ENCODE peak calls at places on chromosome 6, in ten cellular contexts. O is brain microvascular endothelial cell; H is AG04450; W is fibroblast of pulmonary artery; U is uterus; I is hepatocyte; N is gastrocnemius medialis; Y is CD8-positive, alpha-beta T cell; S is sigmoid colon; E is GM12865. M is an unnamed sample.
A peak's percentile ranks its signal among the peaks of the same experiment; 100 is the strongest.

GRCh38 chr6:33744895-33745546 is 1.7 kb downstream of the IP6K3 start:
- DNase-seq in O (no peak), H (no peak), W (no peak), U (peak; percentile 40), I (peak; percentile 73), N (no peak), Y (no peak), S (peak; percentile 94), E (no peak), M (no peak)

GRCh38 chr6:161422710-161423109 is 148.8 kb upstream of the AGPAT4 start:
- DNase-seq in O (peak; percentile 15), H (no peak), W (peak; percentile 53), U (no peak), I (no peak), N (no peak), Y (no peak), S (no peak), E (no peak), M (no peak)

GRCh38 chr6:134427721-134428120 is 109.8 kb upstream of the SGK1 start:
- DNase-seq in O (peak; percentile 9), H (no peak), W (no peak), U (no peak), I (no peak), N (no peak), Y (no peak), S (no peak), E (no peak), M (no peak)

GRCh38 chr6:126721581-126722145 is 381.7 kb downstream of the CENPW start:
- DNase-seq in O (peak; percentile 87), H (peak; percentile 70), W (peak; percentile 91), U (no peak), I (peak; percentile 14), N (no peak), Y (no peak), S (no peak), E (no peak), M (no peak)

GRCh38 chr6:33201935-33202334 is 1.3 kb downstream of the SLC39A7 start:
- DNase-seq in O (no peak), H (no peak), W (no peak), U (no peak), I (no peak), N (no peak), Y (no peak), S (no peak), E (no peak), M (no peak)

GRCh38 chr6:116990679-116991078 is 113.6 kb downstream of the RFX6 start:
- DNase-seq in O (no peak), H (no peak), W (no peak), U (no peak), I (no peak), N (no peak), Y (no peak), S (no peak), E (no peak), M (no peak)

GRCh38 chr6:75246386-75246785 is 2.8 kb upstream of the COX7A2 start:
- DNase-seq in O (no peak), H (no peak), W (no peak), U (no peak), I (no peak), N (no peak), Y (no peak), S (no peak), E (no peak), M (no peak)

GRCh38 chr6:43734294-43734665 is 35.7 kb upstream of the VEGFA start:
- DNase-seq in O (no peak), H (no peak), W (no peak), U (no peak), I (no peak), N (no peak), Y (no peak), S (no peak), E (no peak), M (no peak)

GRCh38 chr6:56370591-56371198 is 123.3 kb upstream of the COL21A1 start:
- DNase-seq in O (peak; percentile 65), H (peak; percentile 59), W (peak; percentile 99), U (peak; percentile 60), I (peak; percentile 58), N (no peak), Y (no peak), S (peak; percentile 91), E (peak; percentile 54), M (peak; percentile 45)

GRCh38 chr6:8336406-8336805 is 98.9 kb downstream of the SLC35B3 start:
- DNase-seq in O (no peak), H (no peak), W (no peak), U (no peak), I (no peak), N (no peak), Y (no peak), S (no peak), E (no peak), M (no peak)

DNA sequence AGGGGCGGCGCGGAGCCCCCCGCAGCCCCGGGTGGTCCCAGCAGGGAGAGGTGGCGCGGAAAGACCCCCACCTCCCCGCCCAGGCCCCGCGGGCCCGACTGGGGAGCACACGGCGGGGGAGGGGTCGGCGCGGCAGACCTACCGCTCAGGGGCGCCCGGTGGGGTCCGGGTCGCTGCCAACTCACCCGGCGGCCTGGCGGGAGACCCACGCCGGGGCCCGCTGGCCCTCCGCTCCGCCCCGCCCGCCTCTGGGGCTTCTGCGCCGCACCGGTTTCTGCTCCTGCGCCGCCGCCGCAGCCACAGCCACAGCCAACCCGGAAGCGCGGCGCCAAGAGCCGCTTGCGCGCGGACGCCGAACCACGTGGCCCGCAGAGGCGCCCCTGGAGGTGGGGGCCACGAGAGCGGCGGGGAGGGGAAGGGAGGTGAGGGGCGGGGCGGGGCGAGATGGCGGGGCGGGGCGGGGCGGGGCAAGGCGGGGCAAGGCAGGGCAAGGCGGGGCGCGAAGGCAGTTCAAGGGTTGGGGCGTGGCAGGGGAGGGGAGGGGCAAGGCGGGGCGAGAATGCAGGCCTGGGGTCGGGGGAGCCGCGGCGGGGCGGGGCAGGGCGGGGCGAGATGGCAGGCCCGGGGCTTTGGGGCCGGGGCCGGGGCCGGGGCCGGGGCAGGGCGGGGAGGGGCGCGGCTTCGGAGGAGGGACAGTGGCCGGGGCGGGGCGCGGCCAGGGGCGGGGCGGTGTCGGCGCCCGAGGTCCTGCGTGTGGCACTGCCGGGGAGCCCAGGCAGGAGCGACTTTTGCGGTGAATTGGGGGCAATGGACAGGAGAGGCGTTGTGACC is at the start of gene ZBTB24:
- DNase-seq in O (peak; percentile 68), H (peak; percentile 61), W (peak; percentile 90), U (peak; percentile 90), I (peak; percentile 96), N (peak; percentile 82), Y (peak; percentile 75), S (peak; percentile 95), E (peak; percentile 95), M (no peak)
- H3K4me3 ChIP-seq in O (peak within 1 kb of the TSS; percentile 72), H (peak within 1 kb of the TSS; percentile 63), W (peak within 1 kb of the TSS; percentile 83), U (peak within 1 kb of the TSS; percentile 100), I (peak within 1 kb of the TSS; percentile 88), N (peak within 1 kb of the TSS; percentile 99), Y (peak within 1 kb of the TSS; percentile 65), S (peak within 1 kb of the TSS; percentile 78), E (peak within 1 kb of the TSS; percentile 76), M (peak within 1 kb of the TSS; percentile 73)

DNA sequence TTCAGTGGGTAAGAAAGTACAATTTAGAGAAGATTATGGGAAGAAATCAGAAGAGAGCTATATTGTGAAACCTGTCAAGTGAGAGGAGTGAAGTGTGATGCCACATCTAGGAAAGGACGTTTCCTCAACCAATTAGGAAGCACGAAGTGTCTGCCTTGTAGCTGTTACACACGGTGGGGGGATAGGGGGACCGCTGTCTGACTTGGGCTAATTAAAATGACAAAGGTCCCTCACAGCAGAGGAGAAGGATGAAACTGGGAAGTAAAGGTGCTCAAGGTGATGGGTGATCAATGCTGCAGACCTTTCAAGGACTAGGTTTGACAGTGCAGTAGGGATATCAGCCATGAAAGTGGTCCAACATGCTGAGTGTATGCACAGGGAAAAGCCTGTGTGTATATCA is 181.1 kb upstream of the PRSS16 start:
- DNase-seq in O (no peak), H (no peak), W (no peak), U (no peak), I (no peak), N (no peak), Y (no peak), S (no peak), E (no peak), M (no peak)
- H3K4me3 ChIP-seq in O (no peak overlapping the region), H (no peak overlapping the region), W (no peak overlapping the region), U (no peak overlapping the region), I (no peak overlapping the region), N (no peak overlapping the region), Y (no peak overlapping the region), S (no peak overlapping the region), E (no peak overlapping the region), M (no peak overlapping the region)

GRCh38 chr6:45900808-45901752 is 114.6 kb downstream of the CLIC5 start:
- DNase-seq in O (peak; percentile 31), H (no peak), W (no peak), U (no peak), I (peak; percentile 34), N (no peak), Y (no peak), S (no peak), E (no peak), M (no peak)

GRCh38 chr6:45902984-45903383 is 112.7 kb downstream of the CLIC5 start:
- DNase-seq in O (no peak), H (no peak), W (no peak), U (no peak), I (no peak), N (no peak), Y (no peak), S (no peak), E (no peak), M (no peak)

GRCh38 chr6:45903959-45904358 is 111.7 kb downstream of the CLIC5 start:
- DNase-seq in O (no peak), H (no peak), W (no peak), U (no peak), I (no peak), N (no peak), Y (no peak), S (no peak), E (no peak), M (no peak)

GRCh38 chr6:45899683-45899946 is 116.0 kb downstream of the CLIC5 start:
- DNase-seq in O (no peak), H (no peak), W (no peak), U (no peak), I (no peak), N (no peak), Y (no peak), S (no peak), E (no peak), M (no peak)

GRCh38 chr6:45901777-45902650 is 113.6 kb downstream of the CLIC5 start:
- DNase-seq in O (no peak), H (no peak), W (no peak), U (no peak), I (no peak), N (no peak), Y (no peak), S (no peak), E (no peak), M (no peak)
- H3K4me3 ChIP-seq in O (no peak overlapping the region), H (no peak overlapping the region), W (no peak overlapping the region), U (no peak overlapping the region), I (no peak overlapping the region), N (no peak overlapping the region), Y (no peak overlapping the region), S (no peak overlapping the region), E (no peak overlapping the region), M (no peak overlapping the region)

DNA sequence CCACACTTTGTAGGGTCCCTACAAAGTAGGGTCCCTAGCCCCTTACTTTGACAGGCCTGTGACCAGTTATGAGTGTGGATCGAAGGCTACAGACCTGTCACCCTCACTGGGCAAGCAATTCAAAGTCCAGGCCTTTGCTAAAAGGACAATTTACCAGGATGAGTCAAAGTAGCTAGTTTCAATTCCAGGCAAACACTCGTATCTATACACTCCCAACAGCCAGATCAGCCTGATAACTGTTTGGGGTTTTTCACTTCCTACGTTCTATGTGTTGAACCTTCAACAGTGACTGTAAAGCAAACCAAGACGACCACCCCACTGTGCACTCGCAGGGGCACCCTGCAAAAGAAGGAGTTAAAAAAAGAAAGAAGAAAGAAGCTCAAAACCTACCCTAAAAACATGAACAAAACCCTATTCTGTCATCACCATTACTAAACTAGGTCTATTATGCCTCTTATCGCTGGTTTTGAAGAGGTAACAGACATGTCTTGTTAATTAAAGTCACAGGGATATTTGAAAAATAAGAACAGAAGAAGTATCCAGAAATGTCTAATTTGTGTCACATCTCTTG is 3.2 kb downstream of the GFOD1 start:
- DNase-seq in O (no peak), H (no peak), W (no peak), U (no peak), I (no peak), N (no peak), Y (no peak), S (no peak), E (peak; percentile 53), M (no peak)
- H3K4me3 ChIP-seq in O (no peak overlapping the region), H (no peak overlapping the region), W (peak overlapping the region; percentile 93), U (no peak overlapping the region), I (no peak overlapping the region), N (peak overlapping the region; percentile 96), Y (no peak overlapping the region), S (peak overlapping the region; percentile 15), E (peak overlapping the region; percentile 97), M (no peak overlapping the region)

M was measured in LNCaP clone FGC.